ENCODE peak calls at places on chromosome 10, in four cellular contexts. Y is CD8-positive, alpha-beta memory T cell; M is small intestine; J is tibial nerve. H is an unnamed sample.

GRCh38 chr10:114715171-114715670 is 57.1 kb upstream of the ABLIM1 start:
- DNase-seq in Y (no peak), J (no peak), M (no peak), H (no peak)

GRCh38 chr10:123582084-123582989 is 83.8 kb upstream of the GPR26 start:
- DNase-seq in M (peak; percentile 72), Y (peak; percentile 25), J (peak; percentile 84), H (peak; percentile 86)

GRCh38 chr10:97682042-97682441 is 5.0 kb downstream of the AVPI1 start:
- DNase-seq in M (peak; percentile 70), Y (no peak), J (no peak), H (no peak)

GRCh38 chr10:3716093-3716492 is 68.9 kb downstream of the KLF6 start:
- DNase-seq in J (no peak), Y (no peak), M (no peak), H (no peak)

GRCh38 chr10:103592186-103593021 is 98.9 kb downstream of the NEURL1 start:
- DNase-seq in M (peak; percentile 48), J (no peak), Y (no peak), H (no peak)

GRCh38 chr10:32163076-32163773 is 107.0 kb upstream of the KIF5B start:
- DNase-seq in Y (no peak), M (peak; percentile 67), J (no peak), H (no peak)

GRCh38 chr10:133292919-133293809 is 15.5 kb downstream of the TUBGCP2 start:
- DNase-seq in J (no peak), M (no peak), Y (no peak), H (no peak)

GRCh38 chr10:122114156-122114747 is 125.3 kb downstream of the TACC2 start:
- DNase-seq in J (peak; percentile 19), Y (no peak), M (peak; percentile 21), H (no peak)

GRCh38 chr10:32057041-32057372 is 782 bp upstream of the KIF5B start:
- DNase-seq in J (no peak), M (no peak), Y (no peak), H (no peak)

GRCh38 chr10:127198307-127198706 is 1.9 kb upstream of the INSYN2A start:
- DNase-seq in Y (no peak), M (peak; percentile 9), J (no peak), H (no peak)

GRCh38 chr10:98419456-98420261 is 4.7 kb upstream of the PYROXD2 start:
- DNase-seq in J (no peak), M (no peak), Y (no peak), H (peak; percentile 55)

GRCh38 chr10:119246862-119247549 is 39.6 kb downstream of the GRK5 start:
- DNase-seq in J (peak; percentile 65), M (no peak), Y (no peak), H (no peak)

GRCh38 chr10:16887565-16887964 is 70.3 kb upstream of the RSU1 start:
- DNase-seq in J (no peak), M (no peak), Y (no peak), H (no peak)

GRCh38 chr10:20254078-20254477 is 437.8 kb downstream of the PLXDC2 start:
- DNase-seq in M (no peak), J (peak; percentile 18), Y (no peak), H (no peak)

GRCh38 chr10:34079702-34080484 is 735.2 kb downstream of the PARD3 start:
- DNase-seq in J (no peak), M (no peak), Y (no peak), H (no peak)

GRCh38 chr10:129949411-129950335 is 14.4 kb downstream of the EBF3 start:
- DNase-seq in M (no peak), Y (no peak), J (no peak), H (no peak)

GRCh38 chr10:16116404-16117304 is 256.3 kb upstream of the MINDY3 start:
- DNase-seq in Y (no peak), J (no peak), M (peak; percentile 2), H (no peak)

GRCh38 chr10:34580643-34581042 is 234.5 kb downstream of the PARD3 start:
- DNase-seq in M (peak; percentile 22), Y (no peak), J (no peak), H (no peak)

GRCh38 chr10:128470302-128470962 is 344.2 kb upstream of the MKI67 start:
- DNase-seq in J (no peak), M (no peak), Y (no peak), H (no peak)

GRCh38 chr10:73774637-73775036 is 7.2 kb upstream of the CHCHD1 start:
- DNase-seq in J (no peak), Y (no peak), M (peak; percentile 44), H (no peak)

DNA sequence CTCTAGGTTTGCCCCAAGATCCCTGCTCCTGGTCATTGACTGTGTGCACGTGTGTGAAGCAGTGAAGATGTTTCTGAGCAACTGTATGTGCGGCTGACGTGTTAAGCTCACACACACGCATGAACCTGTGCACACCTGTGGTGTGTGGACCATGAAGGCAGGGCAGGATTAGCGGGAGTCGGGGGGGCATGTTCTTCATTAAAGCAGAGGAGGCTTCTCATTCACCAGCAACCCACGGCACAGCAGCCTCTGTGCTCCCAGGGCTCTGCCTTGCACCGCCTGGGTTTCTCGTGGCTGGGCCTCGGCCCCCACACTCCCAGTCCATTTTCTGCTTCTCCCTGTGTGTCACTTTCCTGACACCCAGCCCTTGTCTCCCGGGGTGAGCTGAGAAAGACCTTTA is 824 bp upstream of the TACR2 start:
- DNase-seq in J (no peak), Y (no peak), M (no peak), H (no peak)
- H3K4me1 ChIP-seq in J (no peaks in the 10 kb centered on the region), Y (peaks cover 5% of the 10 kb centered on the region), M (peaks cover 6% of the 10 kb centered on the region), H (no peaks in the 10 kb centered on the region)

GRCh38 chr10:11330383-11331020 is 280.9 kb downstream of the USP6NL start:
- DNase-seq in M (no peak), Y (no peak), J (no peak), H (no peak)
- H3K27ac ChIP-seq in M (no peak overlapping the region), Y (no peak overlapping the region), J (peak overlapping the region; percentile 87), H (no peak overlapping the region)

DNA sequence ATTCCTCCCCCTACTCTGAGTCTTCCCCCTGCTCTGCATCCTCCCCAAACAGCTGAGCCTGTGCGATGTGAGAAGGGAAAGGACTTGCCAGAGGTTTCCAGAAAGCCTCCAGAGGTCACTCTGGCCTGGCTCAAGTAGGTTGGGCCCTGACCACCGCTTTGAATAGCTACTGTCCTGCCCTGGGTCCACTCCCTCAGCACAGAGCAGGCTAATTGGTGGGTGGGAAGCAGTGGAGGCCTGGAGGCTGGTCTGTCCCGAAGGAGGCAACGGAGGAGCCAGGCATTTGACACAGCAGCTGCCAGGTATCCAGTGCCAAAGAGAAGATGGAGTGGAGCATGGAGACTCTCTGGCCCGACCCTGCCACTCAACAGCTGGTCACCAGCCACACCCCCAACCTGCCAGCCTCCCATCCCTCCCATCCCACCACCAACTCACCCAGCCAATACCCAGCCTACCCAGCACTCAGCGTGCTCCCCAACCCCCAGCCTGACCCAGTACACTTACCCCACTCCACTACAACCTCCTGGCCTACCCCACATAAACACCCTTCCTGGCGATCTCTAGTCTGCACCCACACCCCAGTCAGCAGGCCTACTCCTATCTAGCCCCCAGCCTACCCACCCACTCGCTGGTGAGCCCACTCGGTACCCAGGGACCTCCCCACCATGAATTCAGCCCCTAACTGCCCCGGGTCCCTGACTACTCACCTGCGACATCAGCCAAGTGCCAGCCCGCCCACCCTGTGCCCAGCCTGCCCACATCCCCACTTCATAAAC is 64.7 kb upstream of the COL13A1 start:
- DNase-seq in J (no peak), Y (no peak), M (no peak), H (no peak)
- H3K4me1 ChIP-seq in J (no peaks in the 10 kb centered on the region), Y (no peaks in the 10 kb centered on the region), M (no peaks in the 10 kb centered on the region), H (peaks cover 14% of the 10 kb centered on the region)

DNA sequence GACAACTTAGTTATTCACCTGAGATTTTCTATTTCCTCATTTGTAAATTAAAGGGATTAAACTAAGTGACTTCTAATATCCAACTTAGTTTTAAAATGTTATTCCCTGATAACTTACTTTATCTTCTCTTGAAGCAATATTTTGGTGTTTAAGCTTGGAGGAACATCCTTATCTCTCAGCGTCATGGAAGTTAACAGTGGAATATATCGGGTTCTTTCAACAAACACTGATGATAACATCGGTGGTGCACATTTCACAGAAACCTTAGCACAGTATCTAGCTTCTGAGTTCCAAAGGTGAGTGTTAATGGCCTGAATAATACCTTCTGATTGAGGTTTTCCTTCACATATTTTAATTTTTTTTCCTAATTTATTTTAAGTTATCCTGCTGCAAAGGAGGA is 14.1 kb downstream of the HSPA14 start:
- DNase-seq in J (no peak), Y (no peak), M (no peak), H (no peak)
- H3K27ac ChIP-seq in J (no peak overlapping the region), Y (no peak overlapping the region), M (no peak overlapping the region), H (no peak overlapping the region)

GRCh38 chr10:45423976-45424499 is 50.0 kb downstream of the ALOX5 start:
- DNase-seq in Y (no peak), J (no peak), M (no peak), H (no peak)

GRCh38 chr10:45424668-45425404 is 50.8 kb downstream of the ALOX5 start:
- DNase-seq in J (no peak), Y (no peak), M (no peak), H (no peak)

GRCh38 chr10:45422207-45422606 is 48.2 kb downstream of the ALOX5 start:
- DNase-seq in Y (no peak), M (no peak), J (no peak), H (no peak)

GRCh38 chr10:45421231-45422097 is 47.4 kb downstream of the ALOX5 start:
- DNase-seq in J (no peak), M (no peak), Y (no peak), H (no peak)

DNA sequence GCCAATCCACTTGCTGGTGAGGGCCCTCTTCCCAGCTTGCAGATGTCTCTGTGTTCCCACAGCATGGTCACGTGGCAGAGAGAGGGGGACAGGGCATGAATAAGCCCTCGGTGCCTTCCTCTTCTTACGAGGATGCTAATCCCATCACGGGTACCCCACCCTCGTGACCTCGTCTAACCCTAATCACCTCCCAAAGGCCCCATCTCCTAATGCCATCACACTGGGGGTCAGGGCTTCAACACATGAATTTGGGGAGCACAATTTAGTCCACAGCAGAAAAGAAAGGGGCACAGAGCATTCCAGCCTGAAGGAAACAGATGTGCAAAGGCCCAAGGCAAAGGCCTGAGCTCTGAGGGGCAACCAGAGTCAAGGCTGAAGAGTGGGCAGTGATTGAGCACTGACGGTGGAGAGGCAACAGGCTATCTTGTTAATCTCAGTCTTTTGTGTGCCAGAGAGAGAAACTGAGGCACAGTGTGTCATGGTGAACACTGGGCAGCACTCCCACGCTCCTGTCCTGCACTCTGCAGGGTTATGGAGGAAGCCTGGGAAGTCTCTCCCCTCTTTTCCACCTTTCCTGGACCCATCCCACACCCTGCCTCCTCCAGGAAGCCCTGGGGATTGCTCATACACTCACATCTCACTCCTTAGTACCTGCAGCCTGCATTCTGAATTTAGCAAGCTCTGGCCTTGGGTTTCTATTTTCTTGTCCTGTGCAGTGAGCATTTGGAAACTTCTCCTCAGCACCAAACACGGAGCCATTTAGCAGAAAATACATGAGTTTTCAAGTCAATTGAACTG is 49.0 kb downstream of the ALOX5 start:
- DNase-seq in J (no peak), M (no peak), Y (no peak), H (no peak)
- H3K4me1 ChIP-seq in J (no peaks in the 10 kb centered on the region), M (no peaks in the 10 kb centered on the region), Y (peaks cover 52% of the 10 kb centered on the region), H (peaks cover 49% of the 10 kb centered on the region)

GRCh38 chr10:72011016-72011415 is 46.8 kb downstream of the CHST3 start:
- DNase-seq in J (no peak), Y (no peak), M (no peak), H (no peak)
- H3K27ac ChIP-seq in J (peak overlapping the region; percentile 96), Y (no peak overlapping the region), M (no peak overlapping the region), H (peak overlapping the region; percentile 92)

GRCh38 chr10:70321897-70322890 is 38.4 kb upstream of the NPFFR1 start:
- DNase-seq in Y (no peak), M (no peak), J (no peak), H (no peak)

GRCh38 chr10:70324341-70324861 is 40.6 kb upstream of the NPFFR1 start:
- DNase-seq in M (no peak), J (no peak), Y (no peak), H (peak; percentile 69)

GRCh38 chr10:70323143-70323696 is 39.4 kb upstream of the NPFFR1 start:
- DNase-seq in Y (peak; percentile 9), M (peak; percentile 49), J (no peak), H (no peak)

GRCh38 chr10:70324951-70325781 is 41.4 kb upstream of the NPFFR1 start:
- DNase-seq in J (no peak), M (no peak), Y (no peak), H (peak; percentile 66)

GRCh38 chr10:70323697-70324340 is 40.0 kb upstream of the NPFFR1 start:
- DNase-seq in Y (no peak), M (no peak), J (no peak), H (no peak)
- H3K4me1 ChIP-seq in Y (peaks cover 27% of the 10 kb centered on the region), M (no peaks in the 10 kb centered on the region), J (no peaks in the 10 kb centered on the region), H (peaks cover 18% of the 10 kb centered on the region)